ENCODE peak calls at places on chromosomes 16 and 17, in six cellular contexts. One of them, this sample, is unnamed.

GRCh38 chr17:73165616-73166404 is 1.0 kb downstream of the SSTR2 start:
- DNase-seq in neural crest cell: peak
- DNase-seq in left colon: no peak
- DNase-seq in fibroblast of the conjunctiva: no peak
- DNase-seq in mucosa of descending colon: no peak
- DNase-seq in activated naive CD4-positive, alpha-beta T cell treated with anti-CD3 and anti-CD28 coated beads, Interleukin-2, amount 50 U/mL, for 72 hours: no peak
- DNase-seq in this sample: no peak

GRCh38 chr16:31713945-31714898 is 159.4 kb upstream of the ZNF267 start:
- DNase-seq in fibroblast of the conjunctiva: no peak
- DNase-seq in neural crest cell: peak
- DNase-seq in mucosa of descending colon: no peak
- DNase-seq in left colon: no peak
- DNase-seq in activated naive CD4-positive, alpha-beta T cell treated with anti-CD3 and anti-CD28 coated beads, Interleukin-2, amount 50 U/mL, for 72 hours: no peak
- DNase-seq in this sample: no peak

GRCh38 chr17:66952031-66952524 is 12.4 kb upstream of the CACNG4 start:
- DNase-seq in neural crest cell: no peak
- DNase-seq in activated naive CD4-positive, alpha-beta T cell treated with anti-CD3 and anti-CD28 coated beads, Interleukin-2, amount 50 U/mL, for 72 hours: no peak
- DNase-seq in mucosa of descending colon: peak
- DNase-seq in fibroblast of the conjunctiva: peak
- DNase-seq in left colon: peak
- DNase-seq in this sample: peak

GRCh38 chr16:28260193-28260592 is 32.1 kb upstream of the SBK1 start:
- DNase-seq in neural crest cell: no peak
- DNase-seq in activated naive CD4-positive, alpha-beta T cell treated with anti-CD3 and anti-CD28 coated beads, Interleukin-2, amount 50 U/mL, for 72 hours: no peak
- DNase-seq in mucosa of descending colon: no peak
- DNase-seq in left colon: no peak
- DNase-seq in fibroblast of the conjunctiva: no peak
- DNase-seq in this sample: no peak

GRCh38 chr17:80910043-80910442 is 81.6 kb upstream of the CHMP6 start:
- DNase-seq in fibroblast of the conjunctiva: no peak
- DNase-seq in left colon: no peak
- DNase-seq in neural crest cell: no peak
- DNase-seq in activated naive CD4-positive, alpha-beta T cell treated with anti-CD3 and anti-CD28 coated beads, Interleukin-2, amount 50 U/mL, for 72 hours: no peak
- DNase-seq in mucosa of descending colon: no peak
- DNase-seq in this sample: no peak

GRCh38 chr17:68906638-68907037 is 48.6 kb downstream of the ABCA8 start:
- DNase-seq in fibroblast of the conjunctiva: peak
- DNase-seq in neural crest cell: no peak
- DNase-seq in left colon: no peak
- DNase-seq in activated naive CD4-positive, alpha-beta T cell treated with anti-CD3 and anti-CD28 coated beads, Interleukin-2, amount 50 U/mL, for 72 hours: no peak
- DNase-seq in mucosa of descending colon: no peak
- DNase-seq in this sample: no peak

GRCh38 chr16:66598111-66598510 is 6.4 kb upstream of the CMTM3 start:
- DNase-seq in left colon: no peak
- DNase-seq in neural crest cell: no peak
- DNase-seq in mucosa of descending colon: no peak
- DNase-seq in fibroblast of the conjunctiva: no peak
- DNase-seq in activated naive CD4-positive, alpha-beta T cell treated with anti-CD3 and anti-CD28 coated beads, Interleukin-2, amount 50 U/mL, for 72 hours: no peak
- DNase-seq in this sample: no peak

GRCh38 chr17:72460711-72461110 is 339.9 kb downstream of the SOX9 start:
- DNase-seq in fibroblast of the conjunctiva: no peak
- DNase-seq in activated naive CD4-positive, alpha-beta T cell treated with anti-CD3 and anti-CD28 coated beads, Interleukin-2, amount 50 U/mL, for 72 hours: no peak
- DNase-seq in neural crest cell: no peak
- DNase-seq in mucosa of descending colon: no peak
- DNase-seq in left colon: no peak
- DNase-seq in this sample: no peak

GRCh38 chr16:1438229-1439057 is 5.9 kb downstream of the CCDC154 start:
- DNase-seq in neural crest cell: no peak
- DNase-seq in fibroblast of the conjunctiva: no peak
- DNase-seq in left colon: no peak
- DNase-seq in mucosa of descending colon: no peak
- DNase-seq in activated naive CD4-positive, alpha-beta T cell treated with anti-CD3 and anti-CD28 coated beads, Interleukin-2, amount 50 U/mL, for 72 hours: no peak
- DNase-seq in this sample: no peak

GRCh38 chr17:622356-622755 is 92.3 kb downstream of the VPS53 start:
- DNase-seq in left colon: no peak
- DNase-seq in mucosa of descending colon: no peak
- DNase-seq in neural crest cell: no peak
- DNase-seq in activated naive CD4-positive, alpha-beta T cell treated with anti-CD3 and anti-CD28 coated beads, Interleukin-2, amount 50 U/mL, for 72 hours: no peak
- DNase-seq in fibroblast of the conjunctiva: no peak
- DNase-seq in this sample: no peak

GRCh38 chr16:50685456-50686058 is 4.4 kb upstream of the SNX20 start:
- DNase-seq in fibroblast of the conjunctiva: no peak
- DNase-seq in neural crest cell: no peak
- DNase-seq in left colon: no peak
- DNase-seq in activated naive CD4-positive, alpha-beta T cell treated with anti-CD3 and anti-CD28 coated beads, Interleukin-2, amount 50 U/mL, for 72 hours: no peak
- DNase-seq in mucosa of descending colon: no peak
- DNase-seq in this sample: no peak

GRCh38 chr17:42456223-42457106 is 2.2 kb upstream of the ATP6V0A1 start:
- DNase-seq in neural crest cell: no peak
- DNase-seq in activated naive CD4-positive, alpha-beta T cell treated with anti-CD3 and anti-CD28 coated beads, Interleukin-2, amount 50 U/mL, for 72 hours: no peak
- DNase-seq in mucosa of descending colon: no peak
- DNase-seq in left colon: no peak
- DNase-seq in fibroblast of the conjunctiva: no peak
- DNase-seq in this sample: no peak

GRCh38 chr16:57955572-57955971 is 15.4 kb downstream of the CNGB1 start:
- DNase-seq in left colon: no peak
- DNase-seq in activated naive CD4-positive, alpha-beta T cell treated with anti-CD3 and anti-CD28 coated beads, Interleukin-2, amount 50 U/mL, for 72 hours: no peak
- DNase-seq in mucosa of descending colon: no peak
- DNase-seq in fibroblast of the conjunctiva: no peak
- DNase-seq in neural crest cell: no peak
- DNase-seq in this sample: no peak

GRCh38 chr16:28569968-28570752 is 16.4 kb downstream of the SGF29 start:
- DNase-seq in fibroblast of the conjunctiva: no peak
- DNase-seq in left colon: no peak
- DNase-seq in mucosa of descending colon: no peak
- DNase-seq in neural crest cell: no peak
- DNase-seq in activated naive CD4-positive, alpha-beta T cell treated with anti-CD3 and anti-CD28 coated beads, Interleukin-2, amount 50 U/mL, for 72 hours: no peak
- DNase-seq in this sample: no peak

GRCh38 chr16:10065014-10065413 is 117.2 kb downstream of the GRIN2A start:
- DNase-seq in left colon: no peak
- DNase-seq in fibroblast of the conjunctiva: no peak
- DNase-seq in activated naive CD4-positive, alpha-beta T cell treated with anti-CD3 and anti-CD28 coated beads, Interleukin-2, amount 50 U/mL, for 72 hours: no peak
- DNase-seq in mucosa of descending colon: no peak
- DNase-seq in neural crest cell: no peak
- DNase-seq in this sample: peak

GRCh38 chr17:48873212-48873611 is 19.4 kb upstream of the ATP5MC1 start:
- DNase-seq in mucosa of descending colon: peak
- DNase-seq in left colon: peak
- DNase-seq in activated naive CD4-positive, alpha-beta T cell treated with anti-CD3 and anti-CD28 coated beads, Interleukin-2, amount 50 U/mL, for 72 hours: no peak
- DNase-seq in fibroblast of the conjunctiva: no peak
- DNase-seq in neural crest cell: no peak
- DNase-seq in this sample: no peak

GRCh38 chr17:38444151-38444550 is 15.9 kb downstream of the ARHGAP23 start:
- DNase-seq in neural crest cell: peak
- DNase-seq in activated naive CD4-positive, alpha-beta T cell treated with anti-CD3 and anti-CD28 coated beads, Interleukin-2, amount 50 U/mL, for 72 hours: no peak
- DNase-seq in mucosa of descending colon: peak
- DNase-seq in left colon: no peak
- DNase-seq in fibroblast of the conjunctiva: no peak
- DNase-seq in this sample: peak

GRCh38 chr16:20944861-20945390 is 44.4 kb downstream of the LYRM1 start:
- DNase-seq in fibroblast of the conjunctiva: no peak
- DNase-seq in mucosa of descending colon: no peak
- DNase-seq in neural crest cell: no peak
- DNase-seq in left colon: no peak
- DNase-seq in activated naive CD4-positive, alpha-beta T cell treated with anti-CD3 and anti-CD28 coated beads, Interleukin-2, amount 50 U/mL, for 72 hours: no peak
- DNase-seq in this sample: no peak

GRCh38 chr16:77531741-77532140 is 96.9 kb upstream of the ADAMTS18 start:
- DNase-seq in neural crest cell: no peak
- DNase-seq in left colon: no peak
- DNase-seq in fibroblast of the conjunctiva: peak
- DNase-seq in mucosa of descending colon: no peak
- DNase-seq in activated naive CD4-positive, alpha-beta T cell treated with anti-CD3 and anti-CD28 coated beads, Interleukin-2, amount 50 U/mL, for 72 hours: no peak
- DNase-seq in this sample: no peak

GRCh38 chr16:86498155-86498651 is 12.1 kb upstream of the FOXF1 start:
- DNase-seq in left colon: no peak
- DNase-seq in mucosa of descending colon: no peak
- DNase-seq in activated naive CD4-positive, alpha-beta T cell treated with anti-CD3 and anti-CD28 coated beads, Interleukin-2, amount 50 U/mL, for 72 hours: no peak
- DNase-seq in fibroblast of the conjunctiva: no peak
- DNase-seq in neural crest cell: no peak
- DNase-seq in this sample: no peak

GRCh38 chr16:75279277-75279676 is 27.9 kb upstream of the BCAR1 start:
- DNase-seq in fibroblast of the conjunctiva: no peak
- DNase-seq in neural crest cell: no peak
- DNase-seq in activated naive CD4-positive, alpha-beta T cell treated with anti-CD3 and anti-CD28 coated beads, Interleukin-2, amount 50 U/mL, for 72 hours: no peak
- DNase-seq in mucosa of descending colon: no peak
- DNase-seq in left colon: no peak
- DNase-seq in this sample: no peak

GRCh38 chr17:4679652-4680051 is 24.3 kb downstream of the PELP1 start:
- DNase-seq in fibroblast of the conjunctiva: no peak
- DNase-seq in left colon: no peak
- DNase-seq in neural crest cell: no peak
- DNase-seq in activated naive CD4-positive, alpha-beta T cell treated with anti-CD3 and anti-CD28 coated beads, Interleukin-2, amount 50 U/mL, for 72 hours: no peak
- DNase-seq in mucosa of descending colon: no peak
- DNase-seq in this sample: peak

GRCh38 chr17:75181608-75182318 is 996 bp downstream of the SUMO2 start:
- DNase-seq in neural crest cell: no peak
- DNase-seq in left colon: no peak
- DNase-seq in mucosa of descending colon: peak
- DNase-seq in activated naive CD4-positive, alpha-beta T cell treated with anti-CD3 and anti-CD28 coated beads, Interleukin-2, amount 50 U/mL, for 72 hours: peak
- DNase-seq in fibroblast of the conjunctiva: no peak
- DNase-seq in this sample: peak

GRCh38 chr17:17682293-17682736 is 1.1 kb downstream of the RAI1 start:
- DNase-seq in fibroblast of the conjunctiva: no peak
- DNase-seq in activated naive CD4-positive, alpha-beta T cell treated with anti-CD3 and anti-CD28 coated beads, Interleukin-2, amount 50 U/mL, for 72 hours: peak
- DNase-seq in neural crest cell: peak
- DNase-seq in mucosa of descending colon: peak
- DNase-seq in left colon: no peak
- DNase-seq in this sample: peak

GRCh38 chr16:50235581-50235980 is 30.8 kb upstream of the ADCY7 start:
- DNase-seq in activated naive CD4-positive, alpha-beta T cell treated with anti-CD3 and anti-CD28 coated beads, Interleukin-2, amount 50 U/mL, for 72 hours: no peak
- DNase-seq in mucosa of descending colon: no peak
- DNase-seq in neural crest cell: no peak
- DNase-seq in fibroblast of the conjunctiva: no peak
- DNase-seq in left colon: no peak
- DNase-seq in this sample: no peak

GRCh38 chr17:14334261-14334860 is 33.5 kb downstream of the HS3ST3B1 start:
- DNase-seq in activated naive CD4-positive, alpha-beta T cell treated with anti-CD3 and anti-CD28 coated beads, Interleukin-2, amount 50 U/mL, for 72 hours: no peak
- DNase-seq in mucosa of descending colon: no peak
- DNase-seq in left colon: no peak
- DNase-seq in fibroblast of the conjunctiva: no peak
- DNase-seq in neural crest cell: no peak
- DNase-seq in this sample: no peak

GRCh38 chr16:83602797-83603735 is 204.7 kb upstream of the HSBP1 start:
- DNase-seq in neural crest cell: no peak
- DNase-seq in mucosa of descending colon: no peak
- DNase-seq in fibroblast of the conjunctiva: no peak
- DNase-seq in activated naive CD4-positive, alpha-beta T cell treated with anti-CD3 and anti-CD28 coated beads, Interleukin-2, amount 50 U/mL, for 72 hours: no peak
- DNase-seq in left colon: no peak
- DNase-seq in this sample: no peak

GRCh38 chr16:50476486-50477260 is 71.5 kb upstream of the NKD1 start:
- DNase-seq in mucosa of descending colon: no peak
- DNase-seq in activated naive CD4-positive, alpha-beta T cell treated with anti-CD3 and anti-CD28 coated beads, Interleukin-2, amount 50 U/mL, for 72 hours: no peak
- DNase-seq in neural crest cell: no peak
- DNase-seq in fibroblast of the conjunctiva: no peak
- DNase-seq in left colon: no peak
- DNase-seq in this sample: no peak

GRCh38 chr17:16407911-16408588 is 7.3 kb upstream of the TRPV2 start:
- DNase-seq in left colon: peak
- DNase-seq in activated naive CD4-positive, alpha-beta T cell treated with anti-CD3 and anti-CD28 coated beads, Interleukin-2, amount 50 U/mL, for 72 hours: no peak
- DNase-seq in fibroblast of the conjunctiva: no peak
- DNase-seq in neural crest cell: no peak
- DNase-seq in mucosa of descending colon: peak
- DNase-seq in this sample: peak

GRCh38 chr17:74446551-74447500 is 14.9 kb downstream of the GPRC5C start:
- DNase-seq in activated naive CD4-positive, alpha-beta T cell treated with anti-CD3 and anti-CD28 coated beads, Interleukin-2, amount 50 U/mL, for 72 hours: no peak
- DNase-seq in mucosa of descending colon: no peak
- DNase-seq in neural crest cell: no peak
- DNase-seq in left colon: no peak
- DNase-seq in fibroblast of the conjunctiva: no peak
- DNase-seq in this sample: no peak

GRCh38 chr17:10428781-10429180 is 7.0 kb upstream of the MYH8 start:
- DNase-seq in neural crest cell: no peak
- DNase-seq in activated naive CD4-positive, alpha-beta T cell treated with anti-CD3 and anti-CD28 coated beads, Interleukin-2, amount 50 U/mL, for 72 hours: no peak
- DNase-seq in mucosa of descending colon: no peak
- DNase-seq in left colon: no peak
- DNase-seq in fibroblast of the conjunctiva: no peak
- DNase-seq in this sample: no peak

GRCh38 chr17:41061969-41062368 is 2.1 kb upstream of the KRTAP2-3 start:
- DNase-seq in neural crest cell: no peak
- DNase-seq in activated naive CD4-positive, alpha-beta T cell treated with anti-CD3 and anti-CD28 coated beads, Interleukin-2, amount 50 U/mL, for 72 hours: no peak
- DNase-seq in left colon: no peak
- DNase-seq in mucosa of descending colon: no peak
- DNase-seq in fibroblast of the conjunctiva: peak
- DNase-seq in this sample: no peak

GRCh38 chr17:4161179-4161559 is 18.2 kb downstream of the CYB5D2 start:
- DNase-seq in left colon: no peak
- DNase-seq in neural crest cell: no peak
- DNase-seq in fibroblast of the conjunctiva: peak
- DNase-seq in activated naive CD4-positive, alpha-beta T cell treated with anti-CD3 and anti-CD28 coated beads, Interleukin-2, amount 50 U/mL, for 72 hours: no peak
- DNase-seq in mucosa of descending colon: no peak
- DNase-seq in this sample: no peak

This sample was measured in mucosa of gallbladder.